ENCODE peak calls at places on chromosomes 1 and 21, in six cellular contexts. One of them, this sample, is unnamed.

GRCh38 chr1:229003233-229004031 is 267.5 kb upstream of the RAB4A start:
- DNase-seq in GM12892: no peak
- DNase-seq in HepG2: peak; percentile 92
- DNase-seq in K562: no peak
- DNase-seq in GM12878: no peak
- DNase-seq in H1: no peak
- DNase-seq in this sample: no peak

GRCh38 chr1:151133339-151133761 is 13.1 kb downstream of the SEMA6C start:
- DNase-seq in H1: no peak
- DNase-seq in K562: no peak
- DNase-seq in HepG2: no peak
- DNase-seq in GM12878: no peak
- DNase-seq in GM12892: no peak
- DNase-seq in this sample: no peak

GRCh38 chr1:227937031-227937430 is 10.7 kb downstream of the WNT9A start:
- DNase-seq in GM12892: no peak
- DNase-seq in H1: no peak
- DNase-seq in HepG2: no peak
- DNase-seq in GM12878: no peak
- DNase-seq in K562: no peak
- DNase-seq in this sample: no peak

GRCh38 chr1:95043141-95043980 is 29.4 kb downstream of the ALG14 start:
- DNase-seq in GM12878: peak; percentile 19
- DNase-seq in H1: peak; percentile 69
- DNase-seq in K562: peak; percentile 83
- DNase-seq in HepG2: peak; percentile 77
- DNase-seq in GM12892: peak; percentile 33
- DNase-seq in this sample: peak; percentile 47

GRCh38 chr1:52263153-52263910 is 102.7 kb downstream of the CC2D1B start:
- DNase-seq in K562: no peak
- DNase-seq in H1: no peak
- DNase-seq in HepG2: peak; percentile 51
- DNase-seq in GM12878: no peak
- DNase-seq in GM12892: no peak
- DNase-seq in this sample: no peak

GRCh38 chr21:37433441-37433840 is 66.9 kb downstream of the DYRK1A start:
- DNase-seq in GM12878: no peak
- DNase-seq in HepG2: no peak
- DNase-seq in H1: no peak
- DNase-seq in K562: no peak
- DNase-seq in GM12892: no peak
- DNase-seq in this sample: no peak

GRCh38 chr1:169809370-169810095 is 14.8 kb upstream of the METTL18 start:
- DNase-seq in GM12892: no peak
- DNase-seq in H1: no peak
- DNase-seq in HepG2: peak; percentile 29
- DNase-seq in GM12878: no peak
- DNase-seq in K562: peak; percentile 17
- DNase-seq in this sample: no peak

GRCh38 chr21:45048968-45049367 is 25.4 kb upstream of the ADARB1 start:
- DNase-seq in GM12878: no peak
- DNase-seq in GM12892: no peak
- DNase-seq in H1: no peak
- DNase-seq in HepG2: no peak
- DNase-seq in K562: no peak
- DNase-seq in this sample: no peak

GRCh38 chr1:7341145-7341900 is 429.8 kb upstream of the VAMP3 start:
- DNase-seq in HepG2: no peak
- DNase-seq in GM12878: no peak
- DNase-seq in GM12892: no peak
- DNase-seq in H1: no peak
- DNase-seq in K562: no peak
- DNase-seq in this sample: no peak

GRCh38 chr1:26541816-26542711 is 12.5 kb downstream of the RPS6KA1 start:
- DNase-seq in GM12892: peak; percentile 92
- DNase-seq in H1: no peak
- DNase-seq in HepG2: peak; percentile 47
- DNase-seq in GM12878: peak; percentile 88
- DNase-seq in K562: peak; percentile 95
- DNase-seq in this sample: peak; percentile 78

GRCh38 chr1:28194326-28195035 is 18.0 kb upstream of the PTAFR start:
- DNase-seq in GM12892: no peak
- DNase-seq in K562: no peak
- DNase-seq in HepG2: no peak
- DNase-seq in H1: no peak
- DNase-seq in GM12878: no peak
- DNase-seq in this sample: no peak

GRCh38 chr1:81547261-81547911 is 253.3 kb upstream of the ADGRL2 start:
- DNase-seq in GM12878: no peak
- DNase-seq in K562: no peak
- DNase-seq in H1: peak; percentile 72
- DNase-seq in GM12892: no peak
- DNase-seq in HepG2: no peak
- DNase-seq in this sample: no peak

GRCh38 chr1:38744452-38745350 is 114.9 kb downstream of the RRAGC start:
- DNase-seq in GM12892: no peak
- DNase-seq in K562: peak; percentile 76
- DNase-seq in HepG2: no peak
- DNase-seq in H1: no peak
- DNase-seq in GM12878: no peak
- DNase-seq in this sample: no peak

GRCh38 chr21:15363921-15364320 is 299.1 kb upstream of the NRIP1 start:
- DNase-seq in HepG2: no peak
- DNase-seq in H1: no peak
- DNase-seq in GM12892: no peak
- DNase-seq in K562: no peak
- DNase-seq in GM12878: no peak
- DNase-seq in this sample: no peak

GRCh38 chr1:209823143-209824041 is 4.4 kb upstream of the UTP25 start:
- DNase-seq in GM12892: no peak
- DNase-seq in HepG2: peak; percentile 38
- DNase-seq in GM12878: no peak
- DNase-seq in K562: peak; percentile 65
- DNase-seq in H1: no peak
- DNase-seq in this sample: no peak

GRCh38 chr1:172497230-172497629 is 35.7 kb upstream of the SUCO start:
- DNase-seq in GM12878: no peak
- DNase-seq in GM12892: no peak
- DNase-seq in H1: peak; percentile 23
- DNase-seq in K562: no peak
- DNase-seq in HepG2: peak; percentile 52
- DNase-seq in this sample: no peak

GRCh38 chr1:172496678-172497077 is 36.3 kb upstream of the SUCO start:
- DNase-seq in H1: no peak
- DNase-seq in GM12892: no peak
- DNase-seq in HepG2: no peak
- DNase-seq in GM12878: no peak
- DNase-seq in K562: no peak
- DNase-seq in this sample: no peak

GRCh38 chr1:172498858-172499257 is 34.1 kb upstream of the SUCO start:
- DNase-seq in K562: no peak
- DNase-seq in HepG2: no peak
- DNase-seq in GM12892: no peak
- DNase-seq in H1: no peak
- DNase-seq in GM12878: no peak
- DNase-seq in this sample: no peak

GRCh38 chr1:172500207-172500606 is 32.7 kb upstream of the SUCO start:
- DNase-seq in GM12878: no peak
- DNase-seq in GM12892: no peak
- DNase-seq in K562: no peak
- DNase-seq in HepG2: no peak
- DNase-seq in H1: no peak
- DNase-seq in this sample: no peak

DNA sequence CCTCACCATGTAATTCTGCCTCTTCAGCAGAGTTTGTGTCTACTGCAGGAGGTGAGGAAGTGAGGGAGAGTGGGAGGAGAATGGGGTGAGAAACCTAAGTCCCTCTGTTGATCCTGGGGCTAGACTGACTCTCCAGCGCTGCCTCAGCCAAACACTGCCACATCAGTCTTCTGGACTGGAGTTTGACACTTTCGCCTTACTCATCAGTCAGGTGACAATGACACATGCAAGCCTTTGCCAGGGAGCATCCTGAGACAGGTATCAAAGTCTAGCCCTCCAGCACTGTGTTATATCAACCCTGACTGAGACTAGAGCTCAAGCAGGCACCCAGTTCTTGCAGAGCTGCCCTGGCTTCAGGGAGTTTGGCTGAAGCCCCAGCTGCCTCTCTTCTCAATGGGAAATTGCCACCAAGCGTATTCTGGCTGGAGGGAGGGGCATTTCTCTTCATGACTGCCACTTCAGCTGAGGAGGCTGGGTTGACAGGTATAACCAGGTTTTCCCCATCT is 33.3 kb upstream of the SUCO start:
- DNase-seq in GM12878: no peak
- DNase-seq in HepG2: peak; percentile 90
- DNase-seq in K562: peak; percentile 30
- DNase-seq in GM12892: no peak
- DNase-seq in H1: no peak
- DNase-seq in this sample: no peak
- TF ChIP-seq TAF1 in GM12878: no peak
- TF ChIP-seq TAF1 in HepG2: no peak
- TF ChIP-seq TAF1 in K562: no peak
- TF ChIP-seq TAF1 in GM12892: no peak
- TF ChIP-seq TAF1 in H1: no peak
- TF ChIP-seq TAF1 in this sample: no peak

DNA sequence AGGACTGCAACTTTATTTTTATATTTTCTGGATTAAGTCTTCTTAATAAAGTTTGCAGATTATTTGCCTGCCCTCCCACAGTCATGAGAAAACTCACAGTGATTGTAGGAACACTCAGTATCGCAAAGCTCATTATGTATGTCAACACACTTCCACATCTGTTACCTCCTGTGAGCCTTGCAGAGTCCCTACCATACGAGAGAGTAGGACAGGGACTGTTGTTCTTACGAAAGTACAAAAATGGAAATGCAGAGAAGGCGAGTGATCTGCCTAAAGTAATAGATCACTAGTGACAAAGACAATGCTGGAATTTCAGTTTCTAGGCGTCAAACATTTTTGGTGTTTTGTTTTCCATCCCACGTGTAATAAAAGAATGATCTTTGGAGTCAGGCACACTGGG is 131.7 kb downstream of the SYT2 start:
- DNase-seq in K562: no peak
- DNase-seq in H1: no peak
- DNase-seq in GM12878: no peak
- DNase-seq in HepG2: no peak
- DNase-seq in GM12892: no peak
- DNase-seq in this sample: no peak
- TF ChIP-seq POLR2AphosphoS5 in K562: no peak
- TF ChIP-seq POLR2AphosphoS5 in H1: no peak
- TF ChIP-seq POLR2AphosphoS5 in GM12878: no peak
- TF ChIP-seq POLR2AphosphoS5 in HepG2: no peak
- TF ChIP-seq POLR2AphosphoS5 in GM12892: no peak
- TF ChIP-seq POLR2AphosphoS5 in this sample: no peak

GRCh38 chr1:173314656-173315055 is 107.5 kb upstream of the TNFSF4 start:
- DNase-seq in HepG2: no peak
- DNase-seq in GM12892: no peak
- DNase-seq in H1: no peak
- DNase-seq in K562: no peak
- DNase-seq in GM12878: no peak
- DNase-seq in this sample: no peak
- TF ChIP-seq POLR2A in HepG2: no peak
- TF ChIP-seq POLR2A in GM12892: no peak
- TF ChIP-seq POLR2A in H1: no peak
- TF ChIP-seq POLR2A in K562: no peak
- TF ChIP-seq POLR2A in GM12878: no peak
- TF ChIP-seq POLR2A in this sample: no peak

DNA sequence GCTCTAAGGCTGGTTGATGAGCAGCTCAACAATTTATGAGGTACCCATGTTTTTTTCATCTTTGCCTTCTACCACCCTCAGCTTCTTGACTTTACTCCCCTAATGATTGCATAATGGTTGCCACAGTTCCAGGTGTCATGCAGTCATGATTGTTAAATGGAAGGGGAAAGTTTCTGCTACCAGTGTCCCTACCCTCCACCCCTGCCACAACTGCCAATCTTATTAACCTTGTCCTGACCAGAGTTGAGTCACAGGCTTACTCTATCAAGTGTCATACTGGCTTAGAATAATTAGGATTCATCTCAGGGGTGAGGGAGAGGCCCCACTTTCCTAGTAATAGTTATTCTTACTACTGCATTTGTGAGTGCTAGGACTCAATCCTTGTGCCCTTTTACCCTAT is 7.9 kb upstream of the FUBP1 start:
- DNase-seq in GM12892: no peak
- DNase-seq in HepG2: no peak
- DNase-seq in K562: no peak
- DNase-seq in GM12878: no peak
- DNase-seq in H1: no peak
- DNase-seq in this sample: no peak
- TF ChIP-seq TAF1 in GM12892: no peak
- TF ChIP-seq TAF1 in HepG2: no peak
- TF ChIP-seq TAF1 in K562: no peak
- TF ChIP-seq TAF1 in GM12878: no peak
- TF ChIP-seq TAF1 in H1: no peak
- TF ChIP-seq TAF1 in this sample: no peak